ENCODE peak calls at places on chromosomes 11 and 22, in eight cellular contexts. One of them, this sample, is unnamed.
A peak's percentile ranks its signal among the peaks of the same experiment; 100 is the strongest.

GRCh38 chr22:28442951-28443876 is 236.4 kb downstream of the TTC28 start:
- DNase-seq in HTR-8/SVneo: peak; percentile 46
- DNase-seq in activated CD4-positive, CD25-positive, alpha-beta regulatory T cell: no peak
- DNase-seq in activated naive CD4-positive, alpha-beta T cell: no peak
- DNase-seq in neuronal stem cell: peak; percentile 39
- DNase-seq in ACHN: peak; percentile 62
- DNase-seq in activated T-cell treated with anti-CD3 and anti-CD28 coated beads for 24 hours: no peak
- DNase-seq in T-helper 17 cell: no peak
- DNase-seq in this sample: peak; percentile 47

GRCh38 chr22:31627223-31627731 is 34.7 kb downstream of the PISD start:
- DNase-seq in HTR-8/SVneo: no peak
- DNase-seq in activated CD4-positive, CD25-positive, alpha-beta regulatory T cell: no peak
- DNase-seq in activated naive CD4-positive, alpha-beta T cell: no peak
- DNase-seq in neuronal stem cell: no peak
- DNase-seq in ACHN: no peak
- DNase-seq in activated T-cell treated with anti-CD3 and anti-CD28 coated beads for 24 hours: no peak
- DNase-seq in T-helper 17 cell: no peak
- DNase-seq in this sample: no peak

GRCh38 chr11:76793391-76793811 is 10.2 kb downstream of the TSKU start:
- DNase-seq in HTR-8/SVneo: no peak
- DNase-seq in activated CD4-positive, CD25-positive, alpha-beta regulatory T cell: no peak
- DNase-seq in activated naive CD4-positive, alpha-beta T cell: no peak
- DNase-seq in neuronal stem cell: peak; percentile 61
- DNase-seq in ACHN: no peak
- DNase-seq in activated T-cell treated with anti-CD3 and anti-CD28 coated beads for 24 hours: no peak
- DNase-seq in T-helper 17 cell: no peak
- DNase-seq in this sample: no peak

GRCh38 chr11:45815747-45816146 is 10.8 kb downstream of the SLC35C1 start:
- DNase-seq in HTR-8/SVneo: peak; percentile 15
- DNase-seq in activated CD4-positive, CD25-positive, alpha-beta regulatory T cell: no peak
- DNase-seq in activated naive CD4-positive, alpha-beta T cell: no peak
- DNase-seq in neuronal stem cell: no peak
- DNase-seq in ACHN: peak; percentile 20
- DNase-seq in activated T-cell treated with anti-CD3 and anti-CD28 coated beads for 24 hours: no peak
- DNase-seq in T-helper 17 cell: no peak
- DNase-seq in this sample: no peak

GRCh38 chr11:74971424-74971823 is 17.3 kb upstream of the NEU3 start:
- DNase-seq in HTR-8/SVneo: no peak
- DNase-seq in activated CD4-positive, CD25-positive, alpha-beta regulatory T cell: no peak
- DNase-seq in activated naive CD4-positive, alpha-beta T cell: no peak
- DNase-seq in neuronal stem cell: no peak
- DNase-seq in ACHN: no peak
- DNase-seq in activated T-cell treated with anti-CD3 and anti-CD28 coated beads for 24 hours: no peak
- DNase-seq in T-helper 17 cell: no peak
- DNase-seq in this sample: no peak

GRCh38 chr11:73001615-73002014 is 140.5 kb downstream of the FCHSD2 start:
- DNase-seq in HTR-8/SVneo: no peak
- DNase-seq in activated CD4-positive, CD25-positive, alpha-beta regulatory T cell: no peak
- DNase-seq in activated naive CD4-positive, alpha-beta T cell: no peak
- DNase-seq in neuronal stem cell: no peak
- DNase-seq in ACHN: peak; percentile 34
- DNase-seq in activated T-cell treated with anti-CD3 and anti-CD28 coated beads for 24 hours: no peak
- DNase-seq in T-helper 17 cell: no peak
- DNase-seq in this sample: no peak

GRCh38 chr11:35017528-35018342 is 101.3 kb downstream of the PDHX start:
- DNase-seq in HTR-8/SVneo: no peak
- DNase-seq in activated CD4-positive, CD25-positive, alpha-beta regulatory T cell: no peak
- DNase-seq in activated naive CD4-positive, alpha-beta T cell: no peak
- DNase-seq in neuronal stem cell: no peak
- DNase-seq in ACHN: no peak
- DNase-seq in activated T-cell treated with anti-CD3 and anti-CD28 coated beads for 24 hours: no peak
- DNase-seq in T-helper 17 cell: no peak
- DNase-seq in this sample: no peak

GRCh38 chr11:31783264-31783663 is 27.9 kb downstream of the PAX6 start:
- DNase-seq in HTR-8/SVneo: no peak
- DNase-seq in activated CD4-positive, CD25-positive, alpha-beta regulatory T cell: no peak
- DNase-seq in activated naive CD4-positive, alpha-beta T cell: no peak
- DNase-seq in neuronal stem cell: no peak
- DNase-seq in ACHN: no peak
- DNase-seq in activated T-cell treated with anti-CD3 and anti-CD28 coated beads for 24 hours: no peak
- DNase-seq in T-helper 17 cell: no peak
- DNase-seq in this sample: no peak

GRCh38 chr11:62680825-62681240 is 2.0 kb upstream of the UBXN1 start:
- DNase-seq in HTR-8/SVneo: peak; percentile 76
- DNase-seq in activated CD4-positive, CD25-positive, alpha-beta regulatory T cell: no peak
- DNase-seq in activated naive CD4-positive, alpha-beta T cell: no peak
- DNase-seq in neuronal stem cell: no peak
- DNase-seq in ACHN: peak; percentile 74
- DNase-seq in activated T-cell treated with anti-CD3 and anti-CD28 coated beads for 24 hours: peak; percentile 23
- DNase-seq in T-helper 17 cell: no peak
- DNase-seq in this sample: no peak

GRCh38 chr22:23500508-23501208 is 79.4 kb downstream of the IGLL1 start:
- DNase-seq in HTR-8/SVneo: no peak
- DNase-seq in activated CD4-positive, CD25-positive, alpha-beta regulatory T cell: no peak
- DNase-seq in activated naive CD4-positive, alpha-beta T cell: no peak
- DNase-seq in neuronal stem cell: no peak
- DNase-seq in ACHN: no peak
- DNase-seq in activated T-cell treated with anti-CD3 and anti-CD28 coated beads for 24 hours: no peak
- DNase-seq in T-helper 17 cell: no peak
- DNase-seq in this sample: no peak